ENCODE peak calls at places on chromosomes 13 and 19, in four cellular contexts. One of them, this sample, is unnamed.

GRCh38 chr13:57996717-57997116 is 365.2 kb downstream of the PCDH17 start:
- DNase-seq in lower leg skin: no peak
- DNase-seq in foreskin fibroblast: no peak
- DNase-seq in mucosa of descending colon: no peak
- DNase-seq in this sample: no peak

GRCh38 chr19:12868540-12869112 is 12.6 kb downstream of the DNASE2 start:
- DNase-seq in mucosa of descending colon: peak; percentile 42
- DNase-seq in lower leg skin: no peak
- DNase-seq in foreskin fibroblast: peak; percentile 18
- DNase-seq in this sample: no peak

GRCh38 chr19:28537896-28538295 is 675.1 kb downstream of the UQCRFS1 start:
- DNase-seq in lower leg skin: no peak
- DNase-seq in mucosa of descending colon: no peak
- DNase-seq in foreskin fibroblast: no peak
- DNase-seq in this sample: no peak

GRCh38 chr13:98664047-98664446 is 87.1 kb upstream of the STK24 start:
- DNase-seq in foreskin fibroblast: peak; percentile 60
- DNase-seq in mucosa of descending colon: no peak
- DNase-seq in lower leg skin: peak; percentile 77
- DNase-seq in this sample: no peak

GRCh38 chr13:30395192-30396158 is 26.8 kb upstream of the UBE2L5 start:
- DNase-seq in lower leg skin: peak; percentile 99
- DNase-seq in foreskin fibroblast: peak; percentile 95
- DNase-seq in mucosa of descending colon: peak; percentile 91
- DNase-seq in this sample: no peak

GRCh38 chr13:101579291-101579802 is 126.9 kb downstream of the ITGBL1 start:
- DNase-seq in lower leg skin: no peak
- DNase-seq in mucosa of descending colon: no peak
- DNase-seq in foreskin fibroblast: peak; percentile 74
- DNase-seq in this sample: no peak

GRCh38 chr19:29260477-29261317 is 47.7 kb upstream of the UQCRFS1 start:
- DNase-seq in lower leg skin: peak; percentile 46
- DNase-seq in foreskin fibroblast: peak; percentile 3
- DNase-seq in mucosa of descending colon: no peak
- DNase-seq in this sample: no peak

GRCh38 chr13:98454389-98454881 is 122.5 kb downstream of the STK24 start:
- DNase-seq in mucosa of descending colon: no peak
- DNase-seq in foreskin fibroblast: peak; percentile 93
- DNase-seq in lower leg skin: no peak
- DNase-seq in this sample: no peak

GRCh38 chr13:41222259-41222852 is 28.0 kb upstream of the KBTBD7 start:
- DNase-seq in foreskin fibroblast: peak; percentile 66
- DNase-seq in mucosa of descending colon: no peak
- DNase-seq in lower leg skin: no peak
- DNase-seq in this sample: no peak

GRCh38 chr19:27920774-27921173 is 1292.2 kb downstream of the UQCRFS1 start:
- DNase-seq in foreskin fibroblast: no peak
- DNase-seq in mucosa of descending colon: no peak
- DNase-seq in lower leg skin: no peak
- DNase-seq in this sample: no peak

GRCh38 chr13:102487330-102487729 is 85.5 kb upstream of the FGF14 start:
- DNase-seq in foreskin fibroblast: no peak
- DNase-seq in mucosa of descending colon: no peak
- DNase-seq in lower leg skin: no peak
- DNase-seq in this sample: no peak

GRCh38 chr19:44839272-44839671 is 6.8 kb upstream of the NECTIN2 start:
- DNase-seq in foreskin fibroblast: no peak
- DNase-seq in mucosa of descending colon: no peak
- DNase-seq in lower leg skin: no peak
- DNase-seq in this sample: no peak

GRCh38 chr19:49114630-49115363 is 627 bp downstream of the LIN7B start:
- DNase-seq in lower leg skin: peak; percentile 91
- DNase-seq in foreskin fibroblast: peak; percentile 79
- DNase-seq in mucosa of descending colon: peak; percentile 77
- DNase-seq in this sample: no peak

GRCh38 chr19:6161271-6161850 is 25.9 kb downstream of the ACSBG2 start:
- DNase-seq in lower leg skin: peak; percentile 80
- DNase-seq in foreskin fibroblast: no peak
- DNase-seq in mucosa of descending colon: no peak
- DNase-seq in this sample: no peak

GRCh38 chr19:16327911-16328823 is 3.5 kb downstream of the KLF2 start:
- DNase-seq in foreskin fibroblast: peak; percentile 88
- DNase-seq in mucosa of descending colon: peak; percentile 46
- DNase-seq in lower leg skin: peak; percentile 96
- DNase-seq in this sample: no peak

GRCh38 chr13:52070929-52071523 is 46.5 kb downstream of the UTP14C start:
- DNase-seq in mucosa of descending colon: no peak
- DNase-seq in lower leg skin: no peak
- DNase-seq in foreskin fibroblast: peak; percentile 64
- DNase-seq in this sample: no peak

GRCh38 chr13:110047511-110047910 is 259.4 kb downstream of the COL4A1 start:
- DNase-seq in mucosa of descending colon: no peak
- DNase-seq in foreskin fibroblast: peak; percentile 27
- DNase-seq in lower leg skin: no peak
- DNase-seq in this sample: no peak

GRCh38 chr13:26463848-26464247 is 93.6 kb upstream of the WASF3 start:
- DNase-seq in lower leg skin: no peak
- DNase-seq in foreskin fibroblast: no peak
- DNase-seq in mucosa of descending colon: no peak
- DNase-seq in this sample: peak; percentile 73

GRCh38 chr13:98990701-98991100 is 12.8 kb upstream of the DOCK9 start:
- DNase-seq in mucosa of descending colon: no peak
- DNase-seq in foreskin fibroblast: no peak
- DNase-seq in lower leg skin: no peak
- DNase-seq in this sample: no peak

GRCh38 chr13:26926371-26926770 is 165.8 kb upstream of the GPR12 start:
- DNase-seq in foreskin fibroblast: no peak
- DNase-seq in lower leg skin: peak; percentile 66
- DNase-seq in mucosa of descending colon: no peak
- DNase-seq in this sample: no peak

GRCh38 chr13:44174769-44175425 is 198.7 kb upstream of the SERP2 start:
- DNase-seq in foreskin fibroblast: peak; percentile 78
- DNase-seq in mucosa of descending colon: no peak
- DNase-seq in lower leg skin: no peak
- DNase-seq in this sample: no peak

GRCh38 chr19:13215572-13216380 is 65.6 kb downstream of the IER2 start:
- DNase-seq in mucosa of descending colon: no peak
- DNase-seq in lower leg skin: no peak
- DNase-seq in foreskin fibroblast: no peak
- DNase-seq in this sample: no peak

GRCh38 chr13:110685305-110685704 is 20.6 kb downstream of the CARS2 start:
- DNase-seq in mucosa of descending colon: no peak
- DNase-seq in foreskin fibroblast: peak; percentile 83
- DNase-seq in lower leg skin: no peak
- DNase-seq in this sample: no peak

DNA sequence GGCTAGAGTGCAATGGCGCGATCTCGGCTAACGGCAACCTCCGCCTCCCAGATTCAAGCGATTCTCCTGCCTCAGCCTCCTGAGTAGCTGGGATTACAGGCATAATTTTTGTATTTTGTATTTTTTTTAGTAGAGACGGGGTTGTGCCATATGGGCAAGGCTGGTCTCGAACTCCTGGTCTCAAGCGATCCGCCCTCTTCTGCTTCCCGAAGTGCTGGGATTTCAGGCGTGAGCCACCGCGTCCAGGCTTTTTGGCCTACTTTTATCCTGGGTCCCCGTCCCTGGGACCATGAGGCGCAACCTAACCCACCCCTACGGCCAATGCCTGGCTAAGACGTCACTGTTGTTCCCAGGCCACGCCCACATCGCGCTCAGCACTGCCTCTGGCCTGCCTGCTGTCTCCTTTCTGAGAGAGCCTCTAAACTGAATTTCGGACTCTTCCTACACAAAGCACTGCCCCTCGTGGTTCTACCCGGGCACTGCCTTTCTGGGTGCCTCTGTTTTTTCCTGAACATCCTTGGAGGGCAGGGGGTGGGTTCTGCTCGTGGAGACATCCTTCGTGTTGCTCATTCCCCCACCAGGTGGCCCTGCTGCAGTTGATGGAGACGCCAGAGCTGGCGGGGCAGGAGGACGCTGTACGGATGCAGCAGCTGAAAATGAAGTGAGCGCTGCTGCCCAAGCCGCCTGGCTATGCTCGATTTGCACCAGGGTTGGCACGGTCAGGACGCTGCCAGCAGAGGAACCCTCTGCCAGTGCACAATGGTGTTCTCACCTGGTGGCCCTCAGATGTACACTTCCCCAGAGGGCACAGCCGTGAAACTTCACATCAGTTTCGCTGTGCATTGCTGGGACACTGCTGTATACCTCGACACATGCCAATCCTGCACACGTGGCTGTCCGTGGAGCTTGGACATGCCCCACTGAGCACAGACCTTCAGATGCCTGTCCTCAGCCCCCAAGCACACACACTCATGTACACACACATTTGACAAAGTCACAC is 2.0 kb downstream of the REX1BD start:
- DNase-seq in foreskin fibroblast: peak; percentile 49
- DNase-seq in mucosa of descending colon: no peak
- DNase-seq in lower leg skin: peak; percentile 90
- DNase-seq in this sample: peak; percentile 91
- TF ChIP-seq CTCF in foreskin fibroblast: no peak
- TF ChIP-seq CTCF in mucosa of descending colon: no peak
- TF ChIP-seq CTCF in lower leg skin: no peak
- TF ChIP-seq CTCF in this sample: peak; percentile 58

GRCh38 chr19:42325896-42326771 is 699 bp downstream of the MEGF8 start:
- DNase-seq in lower leg skin: peak; percentile 88
- DNase-seq in mucosa of descending colon: peak; percentile 62
- DNase-seq in foreskin fibroblast: peak; percentile 46
- DNase-seq in this sample: no peak
- TF ChIP-seq CTCF in lower leg skin: no peak
- TF ChIP-seq CTCF in mucosa of descending colon: no peak
- TF ChIP-seq CTCF in foreskin fibroblast: no peak
- TF ChIP-seq CTCF in this sample: no peak

DNA sequence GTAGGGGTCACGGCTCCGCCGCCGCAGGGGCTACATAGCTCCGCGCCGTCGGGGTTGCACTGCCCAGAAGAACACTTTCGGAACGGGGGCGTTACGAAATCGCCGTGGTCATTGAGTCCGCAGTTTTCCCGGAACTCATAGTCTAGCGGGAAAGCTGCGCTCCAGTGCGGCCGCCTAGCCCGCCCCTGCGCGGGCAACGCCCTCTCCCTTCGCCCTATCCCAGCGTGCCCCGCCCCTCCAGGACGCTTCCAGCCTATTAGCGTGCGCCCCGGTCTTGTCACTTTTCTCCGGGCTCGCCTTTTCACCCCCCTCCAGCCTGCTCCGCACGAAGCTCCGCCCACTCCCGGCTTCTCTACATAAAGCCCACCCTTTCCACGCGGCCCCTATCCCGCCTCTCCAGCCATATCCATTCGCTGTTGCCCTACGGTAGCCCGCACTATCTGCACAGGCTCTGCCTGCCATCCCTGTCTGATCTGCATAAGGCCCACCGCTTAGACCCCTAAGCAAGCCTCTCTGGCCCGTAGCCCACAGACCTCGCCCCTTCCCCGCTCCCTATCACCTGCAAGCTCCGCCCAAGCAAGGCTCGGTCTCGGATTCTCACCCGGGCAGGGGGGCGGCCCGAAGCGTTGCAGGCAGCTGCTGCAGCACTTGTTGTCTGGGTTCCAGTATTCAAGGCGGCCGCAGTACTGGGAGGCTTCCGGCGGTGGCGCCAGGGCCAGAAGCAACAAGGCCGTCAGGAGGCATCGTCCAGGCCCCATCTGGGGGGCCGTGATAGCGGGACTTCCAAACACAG is 1.6 kb downstream of the IGFLR1 start:
- DNase-seq in mucosa of descending colon: peak; percentile 98
- DNase-seq in foreskin fibroblast: peak; percentile 99
- DNase-seq in lower leg skin: peak; percentile 100
- DNase-seq in this sample: peak; percentile 99
- TF ChIP-seq CTCF in mucosa of descending colon: peak; percentile 26
- TF ChIP-seq CTCF in foreskin fibroblast: peak; percentile 12
- TF ChIP-seq CTCF in lower leg skin: no peak
- TF ChIP-seq CTCF in this sample: peak; percentile 31

GRCh38 chr13:47549219-47549752 is 451.8 kb downstream of the SUCLA2 start:
- DNase-seq in lower leg skin: no peak
- DNase-seq in foreskin fibroblast: peak; percentile 44
- DNase-seq in mucosa of descending colon: no peak
- DNase-seq in this sample: no peak
- TF ChIP-seq CTCF in lower leg skin: no peak
- TF ChIP-seq CTCF in foreskin fibroblast: no peak
- TF ChIP-seq CTCF in mucosa of descending colon: no peak
- TF ChIP-seq CTCF in this sample: no peak

GRCh38 chr13:96252903-96253302 is 163.0 kb downstream of the HS6ST3 start:
- DNase-seq in lower leg skin: no peak
- DNase-seq in foreskin fibroblast: no peak
- DNase-seq in mucosa of descending colon: no peak
- DNase-seq in this sample: no peak
- TF ChIP-seq CTCF in lower leg skin: no peak
- TF ChIP-seq CTCF in foreskin fibroblast: no peak
- TF ChIP-seq CTCF in mucosa of descending colon: no peak
- TF ChIP-seq CTCF in this sample: no peak

GRCh38 chr19:38417146-38417543 is 8.9 kb downstream of the RASGRP4 start:
- DNase-seq in lower leg skin: no peak
- DNase-seq in mucosa of descending colon: no peak
- DNase-seq in foreskin fibroblast: no peak
- DNase-seq in this sample: no peak
- TF ChIP-seq CTCF in lower leg skin: no peak
- TF ChIP-seq CTCF in mucosa of descending colon: no peak
- TF ChIP-seq CTCF in foreskin fibroblast: no peak
- TF ChIP-seq CTCF in this sample: no peak

This sample was measured in osteocyte.